ENCODE peak calls at places on chromosome 19, in eight cellular contexts. N is HT-29; T is IMR-90; F is tibial artery; Z is activated T-cell treated with anti-CD3 and anti-CD28 coated beads, Interleukin-2, amount 50 U/mL, for 72 hours; I is activated naive CD4-positive, alpha-beta T cell; J is osteoblast; D is NCI-H446. C is an unnamed sample.

GRCh38 chr19:37738371-37738770 is 18.8 kb upstream of the ZNF607 start:
- DNase-seq in Z (no peak), F (no peak), N (no peak), I (no peak), J (no peak), T (no peak), D (no peak), C (no peak)

GRCh38 chr19:13055213-13056051 is 47.2 kb downstream of the LYL1 start:
- DNase-seq in D (no peak), F (peak; percentile 86), T (peak; percentile 89), Z (no peak), I (no peak), J (peak; percentile 96), N (peak; percentile 48), C (peak; percentile 29)

GRCh38 chr19:813359-814107 is 8.2 kb downstream of the PLPPR3 start:
- DNase-seq in J (peak; percentile 90), T (no peak), I (no peak), F (no peak), D (no peak), N (no peak), Z (no peak), C (no peak)

GRCh38 chr19:18942692-18943091 is 1.7 kb upstream of the HOMER3 start:
- DNase-seq in D (no peak), J (peak; percentile 50), I (no peak), F (no peak), T (no peak), N (no peak), Z (no peak), C (no peak)

GRCh38 chr19:33756177-33756576 is 40.5 kb upstream of the KCTD15 start:
- DNase-seq in Z (no peak), F (no peak), N (no peak), I (no peak), J (peak; percentile 42), T (no peak), D (no peak), C (no peak)

GRCh38 chr19:33242911-33243310 is 17.3 kb upstream of the SLC7A10 start:
- DNase-seq in Z (no peak), F (no peak), J (no peak), N (no peak), D (no peak), T (no peak), I (no peak), C (no peak)

GRCh38 chr19:3821857-3822364 is 35.7 kb upstream of the MATK start:
- DNase-seq in T (peak; percentile 10), F (no peak), N (peak; percentile 14), J (peak; percentile 96), Z (peak; percentile 88), I (peak; percentile 89), D (peak; percentile 42), C (peak; percentile 78)

GRCh38 chr19:45825917-45826893 is 11.1 kb upstream of the RSPH6A start:
- DNase-seq in Z (no peak), N (no peak), D (no peak), I (no peak), F (no peak), J (peak; percentile 69), T (no peak), C (no peak)

GRCh38 chr19:7349961-7350711 is 1.4 kb downstream of the ARHGEF18 start:
- DNase-seq in T (no peak), J (no peak), Z (peak; percentile 23), N (no peak), I (peak; percentile 65), F (no peak), D (no peak), C (no peak)

GRCh38 chr19:6167115-6167514 is 31.6 kb downstream of the ACSBG2 start:
- DNase-seq in J (no peak), F (no peak), N (no peak), T (no peak), Z (no peak), D (no peak), I (no peak), C (no peak)

GRCh38 chr19:11256189-11256588 is 6.1 kb downstream of the DOCK6 start:
- DNase-seq in J (peak; percentile 70), D (no peak), F (no peak), T (peak; percentile 33), N (no peak), Z (no peak), I (no peak), C (no peak)

GRCh38 chr19:46193678-46194077 is 35.9 kb upstream of the IGFL1 start:
- DNase-seq in Z (no peak), N (no peak), F (no peak), I (no peak), T (no peak), D (no peak), J (no peak), C (no peak)

GRCh38 chr19:42540071-42540553 is 11.8 kb upstream of the CEACAM1 start:
- DNase-seq in J (no peak), F (no peak), D (peak; percentile 37), N (peak; percentile 17), Z (no peak), I (no peak), T (no peak), C (peak; percentile 36)

GRCh38 chr19:13681509-13681908 is 82.8 kb upstream of the MRI1 start:
- DNase-seq in D (no peak), N (no peak), I (no peak), J (no peak), T (no peak), F (no peak), Z (no peak), C (no peak)

GRCh38 chr19:12766051-12766521 is 9.3 kb downstream of the HOOK2 start:
- DNase-seq in J (peak; percentile 100), Z (peak; percentile 87), I (peak; percentile 82), D (peak; percentile 82), N (peak; percentile 78), T (peak; percentile 73), F (peak; percentile 72), C (peak; percentile 89)

GRCh38 chr19:35073516-35073915 is 32.0 kb downstream of the HPN start:
- DNase-seq in J (peak; percentile 47), D (no peak), T (no peak), I (no peak), Z (no peak), N (no peak), F (no peak), C (no peak)

GRCh38 chr19:10701955-10702307 is 692 bp downstream of the QTRT1 start:
- DNase-seq in T (no peak), J (peak; percentile 89), I (no peak), Z (peak; percentile 35), D (peak; percentile 45), F (no peak), N (no peak), C (peak; percentile 72)

GRCh38 chr19:44142014-44142523 is 715 bp downstream of the ZNF234 start:
- DNase-seq in Z (peak; percentile 1), N (no peak), I (no peak), D (no peak), J (peak; percentile 74), F (no peak), T (peak; percentile 42), C (peak; percentile 17)

GRCh38 chr19:48090281-48090802 is 20.3 kb downstream of the PLA2G4C start:
- DNase-seq in D (no peak), I (no peak), N (peak; percentile 25), F (no peak), T (no peak), Z (no peak), J (no peak), C (peak; percentile 85)

GRCh38 chr19:13163609-13164364 is 13.6 kb downstream of the IER2 start:
- DNase-seq in Z (peak; percentile 81), F (peak; percentile 68), D (no peak), J (peak; percentile 93), N (peak; percentile 75), I (peak; percentile 41), T (peak; percentile 83), C (peak; percentile 97)

GRCh38 chr19:5165697-5166019 is 175.0 kb downstream of the PTPRS start:
- DNase-seq in Z (no peak), I (no peak), D (no peak), T (no peak), F (no peak), N (no peak), J (no peak), C (no peak)

GRCh38 chr19:6219147-6219525 is 60.6 kb downstream of the MLLT1 start:
- DNase-seq in T (no peak), J (peak; percentile 85), N (no peak), Z (no peak), D (no peak), I (no peak), F (no peak), C (no peak)

GRCh38 chr19:4694211-4694987 is 24.3 kb upstream of the MYDGF start:
- DNase-seq in J (peak; percentile 100), T (peak; percentile 94), Z (no peak), I (no peak), N (peak; percentile 72), D (peak; percentile 92), F (no peak), C (peak; percentile 88)

GRCh38 chr19:56671613-56671994 is at the start of gene ZNF835:
- DNase-seq in Z (peak; percentile 75), F (peak; percentile 88), J (peak; percentile 95), T (no peak), I (peak; percentile 75), D (peak; percentile 17), N (no peak), C (peak; percentile 83)

GRCh38 chr19:8988204-8988603 is 22.0 kb downstream of the MUC16 start:
- DNase-seq in I (peak; percentile 0), F (no peak), J (no peak), T (no peak), N (peak; percentile 17), D (peak; percentile 5), Z (peak; percentile 30), C (peak; percentile 42)

GRCh38 chr19:47790398-47790814 is 11.9 kb downstream of the SELENOW start:
- DNase-seq in J (peak; percentile 92), Z (peak; percentile 90), N (peak; percentile 89), D (peak; percentile 76), T (peak; percentile 59), I (peak; percentile 83), F (peak; percentile 79), C (peak; percentile 83)

GRCh38 chr19:8451885-8452284 is 7.1 kb downstream of the HNRNPM start:
- DNase-seq in N (peak; percentile 63), F (no peak), Z (peak; percentile 18), D (no peak), J (peak; percentile 85), T (peak; percentile 79), I (no peak), C (no peak)